ENCODE peak calls at places on chromosomes 3 and 15, in four cellular contexts. N, U, Q and A are unnamed samples.
A peak's percentile ranks its signal among the peaks of the same experiment; 100 is the strongest.

GRCh38 chr15:29668120-29668602 is 154.1 kb downstream of the TJP1 start:
- DNase-seq in N (peak; percentile 6), Q (peak; percentile 44), U (no peak), A (peak; percentile 65)

GRCh38 chr15:77034620-77035467 is 36.1 kb downstream of the TSPAN3 start:
- DNase-seq in Q (peak; percentile 73), U (peak; percentile 29), N (no peak), A (peak; percentile 41)

GRCh38 chr3:85172001-85172400 is 213.2 kb downstream of the CADM2 start:
- DNase-seq in U (no peak), N (no peak), Q (no peak), A (no peak)

GRCh38 chr3:2092758-2093157 is 5.9 kb upstream of the CNTN4 start:
- DNase-seq in N (no peak), Q (no peak), U (no peak), A (no peak)

GRCh38 chr3:45915518-45916231 is 27.6 kb upstream of the CXCR6 start:
- DNase-seq in U (no peak), N (peak; percentile 71), Q (peak; percentile 82), A (no peak)

GRCh38 chr3:49554639-49555265 is 475 bp downstream of the BSN start:
- DNase-seq in N (peak; percentile 27), Q (peak; percentile 70), U (no peak), A (peak; percentile 73)

GRCh38 chr3:111764645-111765091 is 94.4 kb upstream of the PHLDB2 start:
- DNase-seq in N (no peak), U (no peak), Q (no peak), A (no peak)

GRCh38 chr15:70092462-70092850 is 5.3 kb downstream of the TLE3 start:
- DNase-seq in N (no peak), U (no peak), Q (no peak), A (no peak)

GRCh38 chr15:26676115-26676514 is 96.8 kb downstream of the GABRB3 start:
- DNase-seq in U (no peak), N (no peak), Q (no peak), A (no peak)

GRCh38 chr3:120111898-120112297 is 17.7 kb upstream of the GSK3B start:
- DNase-seq in Q (no peak), N (no peak), U (no peak), A (no peak)

GRCh38 chr3:128547368-128547987 is 54.5 kb upstream of the GATA2 start:
- DNase-seq in Q (no peak), N (no peak), U (no peak), A (no peak)

GRCh38 chr3:150146891-150147761 is 176.4 kb upstream of the PFN2 start:
- DNase-seq in N (no peak), U (no peak), Q (peak; percentile 11), A (peak; percentile 44)

GRCh38 chr3:160464321-160464720 is 14.7 kb upstream of the TRIM59 start:
- DNase-seq in U (no peak), N (no peak), Q (no peak), A (no peak)

GRCh38 chr3:84108442-84108971 is 850.3 kb upstream of the CADM2 start:
- DNase-seq in N (no peak), U (no peak), Q (no peak), A (no peak)

GRCh38 chr3:144866504-144866903 is 894.9 kb downstream of the DIPK2A start:
- DNase-seq in U (peak; percentile 75), N (no peak), Q (no peak), A (no peak)

GRCh38 chr3:150147776-150148175 is 177.1 kb upstream of the PFN2 start:
- DNase-seq in Q (no peak), N (no peak), U (no peak), A (no peak)

GRCh38 chr3:168096210-168096795 is 579 bp upstream of the GOLIM4 start:
- DNase-seq in Q (peak; percentile 35), N (peak; percentile 0), U (peak; percentile 87), A (peak; percentile 68)

GRCh38 chr3:181709537-181710279 is 2.0 kb upstream of the SOX2 start:
- DNase-seq in N (peak; percentile 55), U (peak; percentile 45), Q (peak; percentile 75), A (peak; percentile 75)

GRCh38 chr3:41364736-41365135 is 165.4 kb downstream of the CTNNB1 start:
- DNase-seq in N (no peak), U (no peak), Q (no peak), A (no peak)

GRCh38 chr15:79929412-79929811 is 32.6 kb upstream of the MTHFS start:
- DNase-seq in N (no peak), Q (no peak), U (no peak), A (no peak)

GRCh38 chr3:64560802-64561502 is 126.8 kb downstream of the ADAMTS9 start:
- DNase-seq in N (no peak), Q (no peak), U (no peak), A (no peak)

GRCh38 chr3:42979044-42979962 is at the start of gene GASK1A:
- DNase-seq in U (peak; percentile 69), Q (peak; percentile 32), N (no peak), A (peak; percentile 74)

GRCh38 chr3:44114142-44114541 is 127.5 kb upstream of the TOPAZ1 start:
- DNase-seq in N (peak; percentile 21), Q (peak; percentile 61), U (peak; percentile 9), A (peak; percentile 63)

GRCh38 chr15:92451225-92451825 is 57.6 kb downstream of the ST8SIA2 start:
- DNase-seq in N (no peak), U (no peak), Q (no peak), A (no peak)

GRCh38 chr3:166743463-166744134 is 636.5 kb downstream of the ZBBX start:
- DNase-seq in Q (no peak), U (no peak), N (no peak), A (no peak)

GRCh38 chr3:145333931-145334330 is 827.1 kb downstream of the PLOD2 start:
- DNase-seq in Q (no peak), N (no peak), U (no peak), A (no peak)

GRCh38 chr3:53056442-53056841 is 10.6 kb upstream of the SFMBT1 start:
- DNase-seq in N (no peak), Q (no peak), U (peak; percentile 37), A (no peak)

GRCh38 chr3:24128195-24129005 is 183.3 kb downstream of the NR1D2 start:
- DNase-seq in U (no peak), N (no peak), Q (no peak), A (no peak)

GRCh38 chr3:18062289-18063025 is 320.0 kb upstream of the TBC1D5 start:
- DNase-seq in Q (no peak), N (no peak), U (no peak), A (no peak)

GRCh38 chr3:189756651-189757078 is 125.5 kb downstream of the TP63 start:
- DNase-seq in N (no peak), Q (no peak), U (no peak), A (no peak)

GRCh38 chr3:46416134-46417119 is 9.4 kb downstream of the CCRL2 start:
- DNase-seq in N (no peak), U (no peak), Q (peak; percentile 29), A (no peak)

GRCh38 chr15:43168192-43169107 is 16.8 kb upstream of the CCNDBP1 start:
- DNase-seq in Q (no peak), U (no peak), N (no peak), A (no peak)

GRCh38 chr15:74906450-74907276 is at the start of gene FAM219B:
- DNase-seq in Q (peak; percentile 87), N (peak; percentile 66), U (peak; percentile 73), A (peak; percentile 97)

GRCh38 chr3:25552251-25552650 is 112.5 kb downstream of the TOP2B start:
- DNase-seq in N (no peak), Q (no peak), U (no peak), A (no peak)

GRCh38 chr15:91553455-91553854 is 300.1 kb upstream of the SLCO3A1 start:
- DNase-seq in U (no peak), N (no peak), Q (no peak), A (no peak)

GRCh38 chr15:73908030-73908821 is 18.0 kb upstream of the LOXL1 start:
- DNase-seq in N (peak; percentile 57), Q (peak; percentile 86), U (peak; percentile 55), A (peak; percentile 93)

GRCh38 chr3:125025647-125026046 is 30.1 kb downstream of the HEG1 start:
- DNase-seq in Q (no peak), U (no peak), N (no peak), A (no peak)

GRCh38 chr3:44762170-44762677 is 630 bp downstream of the KIF15 start:
- DNase-seq in Q (no peak), U (no peak), N (no peak), A (no peak)